ENCODE peak calls at places on chromosomes 11 and 22, in eight cellular contexts. D, E, J, S, I, G, W and O are unnamed samples.

GRCh38 chr11:44256673-44257291 is 53.2 kb downstream of the ALX4 start:
- DNase-seq in E (no peak), W (no peak), J (no peak), I (no peak), G (peak; percentile 45), S (no peak), D (no peak), O (no peak)

GRCh38 chr11:125258626-125259025 is 94.1 kb downstream of the PKNOX2 start:
- DNase-seq in I (no peak), W (no peak), J (no peak), S (no peak), G (no peak), E (no peak), D (no peak), O (no peak)

GRCh38 chr11:2751523-2752203 is 51.9 kb upstream of the KCNQ1OT1 start:
- DNase-seq in E (no peak), D (no peak), J (no peak), S (no peak), I (no peak), G (no peak), W (no peak), O (no peak)

GRCh38 chr11:68664141-68664540 is 20.2 kb upstream of the GAL start:
- DNase-seq in I (no peak), W (no peak), E (no peak), G (no peak), J (no peak), D (no peak), S (no peak), O (no peak)

GRCh38 chr11:120129570-120129969 is 8.3 kb downstream of the TRIM29 start:
- DNase-seq in I (no peak), D (no peak), S (no peak), G (no peak), J (peak; percentile 74), E (no peak), W (no peak), O (no peak)

GRCh38 chr22:24133187-24133965 is 47.9 kb upstream of the SUSD2 start:
- DNase-seq in D (no peak), S (no peak), J (no peak), W (no peak), I (no peak), G (no peak), E (peak; percentile 40), O (no peak)

GRCh38 chr22:31866918-31867317 is 77.4 kb upstream of the YWHAH start:
- DNase-seq in W (no peak), S (no peak), D (no peak), J (no peak), G (no peak), E (no peak), I (no peak), O (no peak)

GRCh38 chr11:134535029-134536025 is 123.3 kb upstream of the B3GAT1 start:
- DNase-seq in E (no peak), D (no peak), I (no peak), W (no peak), G (no peak), J (peak; percentile 71), S (no peak), O (peak; percentile 13)

GRCh38 chr11:69811431-69811830 is 7.8 kb downstream of the FGF3 start:
- DNase-seq in G (no peak), I (no peak), E (no peak), W (no peak), S (no peak), D (no peak), J (no peak), O (no peak)

GRCh38 chr11:65973439-65974110 is 12.0 kb downstream of the SART1 start:
- DNase-seq in I (peak; percentile 46), W (no peak), J (no peak), G (no peak), D (peak; percentile 23), E (no peak), S (no peak), O (no peak)

GRCh38 chr11:44149651-44150050 is 54.2 kb downstream of the EXT2 start:
- DNase-seq in G (peak; percentile 49), I (no peak), E (no peak), J (no peak), D (no peak), S (no peak), W (no peak), O (no peak)

GRCh38 chr11:61754534-61755482 is 2.4 kb downstream of the MYRF start:
- DNase-seq in E (no peak), J (no peak), W (no peak), S (no peak), I (no peak), D (no peak), G (no peak), O (no peak)

GRCh38 chr11:3000032-3000961 is 8.2 kb upstream of the NAP1L4 start:
- DNase-seq in S (no peak), D (no peak), J (peak; percentile 81), W (no peak), G (peak; percentile 46), E (no peak), I (peak; percentile 47), O (no peak)